ENCODE peak calls at places on chromosome X, in five cellular contexts. F, A, L, J and N are unnamed samples.

GRCh38 chrX:72373136-72373535 is 67.4 kb upstream of the CITED1 start:
- DNase-seq in L (no peak), F (no peak), A (no peak), J (no peak), N (no peak)

GRCh38 chrX:150990910-150991309 is 7.8 kb downstream of the HMGB3 start:
- DNase-seq in J (no peak), F (no peak), L (no peak), A (peak; percentile 69), N (no peak)

GRCh38 chrX:107228486-107228819 is 22.0 kb downstream of the DNAAF6 start:
- DNase-seq in F (no peak), L (no peak), J (no peak), A (no peak), N (no peak)

GRCh38 chrX:67961516-67961915 is 417.7 kb downstream of the AR start:
- DNase-seq in A (no peak), L (no peak), J (no peak), F (no peak), N (no peak)

GRCh38 chrX:151697537-151697936 is 2.3 kb downstream of the PRRG3 start:
- DNase-seq in A (no peak), F (no peak), L (no peak), J (no peak), N (no peak)

GRCh38 chrX:130395341-130395740 is 6.4 kb upstream of the RBMX2 start:
- DNase-seq in L (no peak), A (no peak), J (no peak), F (no peak), N (no peak)

GRCh38 chrX:14916017-14916674 is 42.9 kb downstream of the MOSPD2 start:
- DNase-seq in J (no peak), F (no peak), A (no peak), L (no peak), N (peak; percentile 68)

GRCh38 chrX:130097507-130098201 is 12.6 kb downstream of the ELF4 start:
- DNase-seq in A (no peak), L (no peak), J (peak; percentile 30), F (no peak), N (no peak)

GRCh38 chrX:40167240-40168182 is 69.8 kb upstream of the BCOR start:
- DNase-seq in F (no peak), A (peak; percentile 90), J (no peak), L (no peak), N (no peak)

GRCh38 chrX:43504394-43504793 is 151.7 kb upstream of the MAOA start:
- DNase-seq in A (no peak), J (no peak), F (no peak), L (no peak), N (no peak)

GRCh38 chrX:48595929-48596328 is 1.4 kb upstream of the WDR13 start:
- DNase-seq in J (no peak), A (no peak), L (no peak), F (no peak), N (no peak)

GRCh38 chrX:67346225-67346624 is 197.6 kb upstream of the AR start:
- DNase-seq in A (no peak), L (no peak), F (no peak), J (no peak), N (no peak)

GRCh38 chrX:137040113-137040794 is 6.5 kb upstream of the GPR101 start:
- DNase-seq in J (no peak), L (no peak), F (no peak), A (no peak), N (no peak)

GRCh38 chrX:41384041-41384705 is 50.2 kb downstream of the DDX3X start:
- DNase-seq in F (no peak), L (no peak), J (peak; percentile 46), A (peak; percentile 92), N (peak; percentile 72)

GRCh38 chrX:134443020-134443419 is 16.9 kb upstream of the HPRT1 start:
- DNase-seq in L (no peak), A (no peak), J (no peak), F (no peak), N (no peak)

GRCh38 chrX:40434947-40435346 is 145.8 kb upstream of the ATP6AP2 start:
- DNase-seq in A (peak; percentile 7), F (peak; percentile 75), L (no peak), J (no peak), N (no peak)

GRCh38 chrX:124018031-124018430 is 56.5 kb downstream of the STAG2 start:
- DNase-seq in A (peak; percentile 2), L (no peak), J (no peak), F (no peak), N (peak; percentile 31)

GRCh38 chrX:18377802-18378201 is 23.3 kb upstream of the SCML2 start:
- DNase-seq in F (no peak), J (no peak), L (no peak), A (peak; percentile 74), N (peak; percentile 54)

GRCh38 chrX:96770315-96770714 is 85.7 kb downstream of the DIAPH2 start:
- DNase-seq in A (peak; percentile 50), J (no peak), L (no peak), F (peak; percentile 23), N (peak; percentile 52)

GRCh38 chrX:150913511-150913910 is 15.0 kb upstream of the CD99L2 start:
- DNase-seq in A (no peak), L (no peak), F (no peak), J (no peak), N (no peak)

GRCh38 chrX:139890991-139891700 is 41.7 kb downstream of the ATP11C start:
- DNase-seq in F (no peak), L (no peak), J (no peak), A (peak; percentile 17), N (peak; percentile 83)

GRCh38 chrX:3713225-3713936 is at the start of gene PRKX:
- DNase-seq in J (peak; percentile 76), F (peak; percentile 21), L (peak; percentile 80), A (no peak), N (peak; percentile 66)

GRCh38 chrX:13760428-13760827 is 25.9 kb downstream of the OFD1 start:
- DNase-seq in A (no peak), F (no peak), L (no peak), J (no peak), N (no peak)

GRCh38 chrX:24395775-24396174 is 35.3 kb downstream of the SUPT20HL1 start:
- DNase-seq in F (peak; percentile 60), A (peak; percentile 81), L (no peak), J (peak; percentile 36), N (peak; percentile 85)

GRCh38 chrX:124349054-124349453 is 2.7 kb downstream of the SH2D1A start:
- DNase-seq in L (no peak), A (no peak), F (no peak), J (no peak), N (no peak)

GRCh38 chrX:24796204-24796603 is 102.5 kb downstream of the POLA1 start:
- DNase-seq in F (peak; percentile 9), J (no peak), L (no peak), A (no peak), N (no peak)

GRCh38 chrX:41027388-41027787 is 57.9 kb upstream of the USP9X start:
- DNase-seq in F (no peak), J (no peak), L (no peak), A (no peak), N (peak; percentile 54)

GRCh38 chrX:56786889-56787733 is 58.1 kb downstream of the NBDY start:
- DNase-seq in L (no peak), A (no peak), J (no peak), F (no peak), N (no peak)

GRCh38 chrX:150192846-150193245 is 170.3 kb upstream of the MAMLD1 start:
- DNase-seq in L (no peak), A (no peak), J (no peak), F (no peak), N (peak; percentile 61)

GRCh38 chrX:136468391-136469103 is 19.2 kb upstream of the BRS3 start:
- DNase-seq in F (peak; percentile 75), L (no peak), J (no peak), A (peak; percentile 20), N (peak; percentile 21)

GRCh38 chrX:281166-281999 is at the start of gene PLCXD1:
- DNase-seq in J (no peak), A (no peak), L (no peak), F (no peak), N (no peak)

GRCh38 chrX:125293792-125294780 is 25.6 kb upstream of the TEX13C start:
- DNase-seq in L (no peak), A (peak; percentile 63), J (no peak), F (no peak), N (peak; percentile 70)

GRCh38 chrX:44953734-44954502 is 80.9 kb downstream of the KDM6A start:
- DNase-seq in A (no peak), L (no peak), J (no peak), F (no peak), N (peak; percentile 27)

GRCh38 chrX:9873952-9874351 is 87.7 kb downstream of the SHROOM2 start:
- DNase-seq in A (peak; percentile 56), J (peak; percentile 9), L (no peak), F (peak; percentile 28), N (peak; percentile 61)

GRCh38 chrX:36898301-36898700 is 109.9 kb upstream of the FAM47C start:
- DNase-seq in J (no peak), F (no peak), A (peak; percentile 51), L (no peak), N (peak; percentile 30)

GRCh38 chrX:13652256-13653021 is 502 bp upstream of the TCEANC start:
- DNase-seq in F (no peak), J (no peak), A (peak; percentile 1), L (no peak), N (peak; percentile 88)

GRCh38 chrX:152276277-152276676 is 137.9 kb upstream of the MAGEA10 start:
- DNase-seq in L (no peak), J (no peak), A (no peak), F (no peak), N (no peak)

GRCh38 chrX:79195027-79195426 is 50.5 kb downstream of the GPR174 start:
- DNase-seq in F (no peak), L (no peak), J (no peak), A (no peak), N (no peak)

GRCh38 chrX:84197550-84197949 is 9.6 kb upstream of the RPS6KA6 start:
- DNase-seq in J (no peak), A (no peak), F (no peak), L (no peak), N (peak; percentile 7)